ENCODE peak calls at places on chromosomes 2 and 18, in six cellular contexts. M is heart left ventricle, F is IMR-90, T is K562, H is transverse colon, J is body of pancreas. I is an unnamed sample.

GRCh38 chr2:108553181-108553919 is 19.1 kb downstream of the LIMS1 start:
- DNase-seq in H (no peak), T (no peak), M (no peak), J (no peak), F (no peak), I (no peak)

GRCh38 chr18:36066731-36067117 is 635 bp downstream of the RPRD1A start:
- DNase-seq in J (no peak), H (no peak), T (no peak), M (no peak), F (peak; percentile 5), I (no peak)

GRCh38 chr18:78999939-79000338 is 20.3 kb downstream of the SALL3 start:
- DNase-seq in M (no peak), T (no peak), F (no peak), H (no peak), J (no peak), I (no peak)

GRCh38 chr2:195706161-195706900 is 49.3 kb downstream of the SLC39A10 start:
- DNase-seq in T (no peak), M (no peak), H (no peak), F (peak; percentile 25), J (no peak), I (no peak)

GRCh38 chr2:233999182-233999581 is 51.3 kb upstream of the SPP2 start:
- DNase-seq in J (no peak), M (no peak), H (no peak), T (no peak), F (no peak), I (no peak)

GRCh38 chr2:72146357-72147302 is 1.0 kb downstream of the CYP26B1 start:
- DNase-seq in F (no peak), T (no peak), J (peak; percentile 5), M (peak; percentile 56), H (no peak), I (no peak)

GRCh38 chr2:121689356-121689755 is 40.1 kb upstream of the CLASP1 start:
- DNase-seq in T (peak; percentile 52), H (no peak), F (peak; percentile 69), M (no peak), J (peak; percentile 73), I (no peak)

GRCh38 chr18:73544032-73544431 is 603.6 kb downstream of the FBXO15 start:
- DNase-seq in M (no peak), J (no peak), H (no peak), F (no peak), T (no peak), I (no peak)

GRCh38 chr2:36556847-36557246 is 41.1 kb downstream of the FEZ2 start:
- DNase-seq in F (peak; percentile 82), H (no peak), M (no peak), J (no peak), T (no peak), I (no peak)

GRCh38 chr2:120199837-120200499 is 23.2 kb downstream of the TMEM185B start:
- DNase-seq in F (no peak), T (no peak), J (no peak), M (no peak), H (no peak), I (no peak)

GRCh38 chr2:28359222-28360065 is 33.2 kb upstream of the FOSL2 start:
- DNase-seq in T (peak; percentile 53), H (peak; percentile 73), J (peak; percentile 30), F (peak; percentile 66), M (no peak), I (no peak)

GRCh38 chr2:10305254-10305635 is 2.5 kb downstream of the HPCAL1 start:
- DNase-seq in T (no peak), F (no peak), J (no peak), M (no peak), H (no peak), I (no peak)

DNA sequence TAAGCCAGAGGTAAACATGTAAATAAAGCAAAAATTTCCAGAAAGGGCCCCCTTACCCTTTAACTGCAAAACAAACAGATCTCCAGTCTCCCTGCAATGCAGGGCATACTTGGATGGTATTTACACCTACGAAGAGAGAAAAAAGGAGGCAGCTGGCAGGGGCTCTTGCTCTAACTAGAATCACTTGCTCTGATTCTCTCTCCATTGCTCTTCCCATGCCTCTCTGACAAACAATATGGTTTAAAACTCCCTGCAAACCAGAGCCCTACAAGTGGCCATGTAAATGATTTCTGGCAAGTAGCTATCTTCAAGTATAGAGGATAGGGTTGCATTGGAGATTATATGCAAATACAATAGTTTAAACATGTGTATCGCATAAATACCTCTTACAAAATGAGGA is 35.9 kb downstream of the SF3B1 start:
- DNase-seq in T (no peak), F (no peak), M (no peak), H (no peak), J (no peak), I (no peak)
- H3K36me3 ChIP-seq in T (peaks cover 97% of the 10 kb centered on the region), F (peaks cover 62% of the 10 kb centered on the region), M (peaks cover 79% of the 10 kb centered on the region), H (no peaks in the 10 kb centered on the region), J (peaks cover 25% of the 10 kb centered on the region), I (peaks cover 73% of the 10 kb centered on the region)

DNA sequence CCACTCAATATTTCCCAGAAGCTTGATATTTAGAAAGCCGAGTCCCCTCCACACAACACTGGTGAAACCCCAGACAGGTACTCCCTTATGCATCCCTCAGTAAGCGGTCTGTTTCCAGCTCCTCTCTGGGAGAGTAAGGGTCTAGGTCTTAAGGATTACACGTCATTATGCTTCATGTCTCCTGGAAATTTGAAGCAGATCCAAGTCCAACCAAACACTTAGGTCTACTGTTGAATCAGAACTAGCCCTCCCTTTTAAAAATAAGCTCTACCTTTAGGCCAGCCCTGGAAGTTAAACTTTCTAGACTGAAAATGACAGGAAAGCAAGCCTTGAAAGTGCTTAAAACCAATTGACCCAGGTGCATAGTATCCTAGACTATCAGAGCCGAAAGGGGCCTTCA is 1.5 kb upstream of the OST4 start:
- DNase-seq in F (peak; percentile 82), J (no peak), H (no peak), M (no peak), T (no peak), I (no peak)
- TF ChIP-seq POLR2A in F (no peak), J (no peak), H (no peak), M (no peak), T (no peak), I (no peak)

GRCh38 chr2:20436716-20437470 is 10.0 kb upstream of the RHOB start:
- DNase-seq in T (no peak), M (no peak), J (no peak), F (no peak), H (peak; percentile 3), I (no peak)
- TF ChIP-seq CTCF in T (no peak), M (no peak), J (no peak), F (no peak), H (no peak), I (no peak)

DNA sequence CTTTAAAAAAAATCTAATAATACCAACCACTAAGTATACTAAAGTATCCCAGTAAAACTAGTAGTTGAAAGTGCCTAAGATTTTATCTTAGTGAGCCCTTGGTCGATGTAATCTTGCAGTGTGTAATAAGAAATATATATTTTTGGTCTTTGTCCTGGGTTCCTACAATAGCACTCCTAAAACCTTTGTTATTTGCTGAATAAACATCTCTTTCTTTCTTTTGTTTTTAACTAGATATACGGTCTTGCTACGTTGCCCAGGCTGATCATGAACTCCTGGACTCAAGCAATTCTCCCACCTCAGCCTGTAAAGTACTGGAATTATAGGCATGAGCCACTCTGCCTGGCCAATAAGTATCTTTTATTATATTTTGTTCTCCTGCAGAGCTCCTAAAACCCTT is 2.4 kb upstream of the TP53I3 start:
- DNase-seq in M (no peak), H (no peak), F (no peak), T (no peak), J (no peak), I (no peak)
- H3K36me3 ChIP-seq in M (peaks cover 8% of the 10 kb centered on the region), H (no peaks in the 10 kb centered on the region), F (peaks cover 9% of the 10 kb centered on the region), T (peaks cover 6% of the 10 kb centered on the region), J (no peaks in the 10 kb centered on the region), I (no peaks in the 10 kb centered on the region)

DNA sequence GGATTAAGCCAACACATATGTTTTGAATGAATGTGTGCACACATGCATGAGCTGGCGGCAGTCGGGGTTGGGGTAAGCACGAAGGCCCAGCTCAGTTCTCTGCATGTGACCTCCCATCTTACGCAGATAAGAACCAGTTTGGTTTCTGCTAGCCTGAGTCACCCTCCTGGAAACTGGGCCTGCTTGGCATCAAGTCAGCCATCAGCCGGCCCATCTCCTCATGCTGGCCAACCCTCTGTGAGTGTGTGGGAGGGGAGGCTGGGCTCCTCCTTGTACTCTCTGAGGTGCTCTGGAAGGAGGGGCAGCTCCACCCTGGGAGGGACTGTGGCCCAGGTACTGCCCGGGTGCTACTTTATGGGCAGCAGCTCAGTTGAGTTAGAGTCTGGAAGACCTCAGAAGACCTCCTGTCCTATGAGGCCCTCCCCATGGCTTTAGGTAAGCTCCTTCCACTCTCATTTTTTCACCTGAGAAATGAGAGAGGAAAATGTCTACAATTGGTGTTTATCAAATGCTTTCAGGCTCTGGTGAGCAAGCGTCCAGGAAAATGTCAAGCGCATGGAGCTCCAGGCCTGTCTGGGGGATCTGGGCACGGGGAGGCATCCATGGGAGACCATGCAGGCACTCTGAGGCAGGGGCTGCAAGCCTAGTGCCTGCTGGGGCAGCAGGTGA is 9.7 kb upstream of the IL1RN start:
- DNase-seq in M (no peak), T (peak; percentile 21), F (peak; percentile 65), H (peak; percentile 46), J (peak; percentile 30), I (peak; percentile 7)
- TF ChIP-seq POLR2A in M (no peak), T (no peak), F (no peak), H (peak; percentile 0), J (no peak), I (no peak)

GRCh38 chr2:164840930-164841718 is 499 bp downstream of the COBLL1 start:
- DNase-seq in M (peak; percentile 88), H (peak; percentile 81), T (peak; percentile 25), J (peak; percentile 90), F (peak; percentile 32), I (no peak)
- TF ChIP-seq CTCF in M (no peak), H (no peak), T (no peak), J (no peak), F (peak; percentile 4), I (no peak)

DNA sequence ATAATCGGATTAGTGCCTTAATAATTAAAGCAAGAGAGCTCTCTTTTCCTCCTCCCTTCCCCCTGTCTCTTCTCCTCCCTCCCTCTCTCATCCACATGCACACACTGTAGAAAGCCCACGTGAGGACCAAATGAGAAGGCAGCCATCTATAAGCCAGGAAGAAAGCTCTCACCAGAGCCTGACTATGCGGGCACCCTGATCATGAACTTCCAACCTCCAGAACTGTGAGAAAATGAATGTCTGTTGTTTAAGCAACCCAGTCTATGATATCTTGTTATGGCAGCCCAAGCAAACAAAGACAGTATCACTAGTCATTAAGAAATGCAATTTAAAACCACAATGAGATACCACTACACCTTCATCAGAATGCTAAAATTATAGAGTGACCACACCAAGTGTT is 220.3 kb downstream of the EN1 start:
- DNase-seq in J (no peak), T (no peak), M (no peak), F (no peak), H (no peak), I (no peak)
- H3K36me3 ChIP-seq in J (no peaks in the 10 kb centered on the region), T (no peaks in the 10 kb centered on the region), M (no peaks in the 10 kb centered on the region), F (no peaks in the 10 kb centered on the region), H (no peaks in the 10 kb centered on the region), I (no peaks in the 10 kb centered on the region)

GRCh38 chr2:38376683-38377500 is at the start of gene ATL2:
- DNase-seq in J (peak; percentile 97), F (peak; percentile 93), H (peak; percentile 98), T (peak; percentile 91), M (peak; percentile 97), I (peak; percentile 88)
- TF ChIP-seq POLR2A in J (peak; percentile 96), F (peak; percentile 92), H (peak; percentile 94), T (peak; percentile 92), M (peak; percentile 88), I (peak; percentile 93)

GRCh38 chr2:43802135-43802534 is 28.3 kb downstream of the DYNC2LI1 start:
- DNase-seq in H (no peak), J (no peak), T (no peak), F (no peak), M (no peak), I (no peak)
- TF ChIP-seq CTCF in H (no peak), J (no peak), T (no peak), F (no peak), M (no peak), I (no peak)

I was measured in esophagus squamous epithelium.